ENCODE peak calls at places on chromosomes 5 and 9, in four cellular contexts. One of them, this sample, is unnamed.

GRCh38 chr9:109020113-109020512 is 6.8 kb upstream of the CTNNAL1 start:
- DNase-seq in RWPE2: no peak
- DNase-seq in NB4: no peak
- DNase-seq in GM12865: no peak
- DNase-seq in this sample: no peak

GRCh38 chr5:98927242-98927987 is 1.4 kb downstream of the CHD1 start:
- DNase-seq in GM12865: peak
- DNase-seq in RWPE2: no peak
- DNase-seq in NB4: peak
- DNase-seq in this sample: no peak

GRCh38 chr9:4145482-4145881 is 154.4 kb downstream of the GLIS3 start:
- DNase-seq in RWPE2: no peak
- DNase-seq in GM12865: no peak
- DNase-seq in NB4: no peak
- DNase-seq in this sample: no peak

GRCh38 chr9:33114746-33115145 is 38.3 kb upstream of the SMU1 start:
- DNase-seq in RWPE2: no peak
- DNase-seq in NB4: no peak
- DNase-seq in GM12865: no peak
- DNase-seq in this sample: no peak

GRCh38 chr5:55533806-55534435 is 843 bp downstream of the PLPP1 start:
- DNase-seq in RWPE2: no peak
- DNase-seq in NB4: no peak
- DNase-seq in GM12865: peak
- DNase-seq in this sample: no peak

GRCh38 chr5:1162729-1163128 is 38.7 kb upstream of the SLC6A19 start:
- DNase-seq in GM12865: no peak
- DNase-seq in NB4: peak
- DNase-seq in RWPE2: peak
- DNase-seq in this sample: no peak

GRCh38 chr9:85521331-85522197 is 220.2 kb downstream of the AGTPBP1 start:
- DNase-seq in GM12865: no peak
- DNase-seq in RWPE2: no peak
- DNase-seq in NB4: no peak
- DNase-seq in this sample: no peak

GRCh38 chr9:91162311-91162710 is 199.4 kb downstream of the AUH start:
- DNase-seq in GM12865: no peak
- DNase-seq in RWPE2: no peak
- DNase-seq in NB4: peak
- DNase-seq in this sample: no peak

GRCh38 chr9:38329980-38330379 is 62.5 kb upstream of the ALDH1B1 start:
- DNase-seq in NB4: no peak
- DNase-seq in RWPE2: no peak
- DNase-seq in GM12865: no peak
- DNase-seq in this sample: no peak

GRCh38 chr9:101388507-101388993 is 3.7 kb upstream of the BAAT start:
- DNase-seq in NB4: peak
- DNase-seq in RWPE2: no peak
- DNase-seq in GM12865: no peak
- DNase-seq in this sample: no peak

GRCh38 chr5:56817306-56817986 is 2.1 kb downstream of the MAP3K1 start:
- DNase-seq in GM12865: no peak
- DNase-seq in NB4: no peak
- DNase-seq in RWPE2: no peak
- DNase-seq in this sample: no peak

GRCh38 chr5:102807878-102808502 is 52.9 kb downstream of the PAM start:
- DNase-seq in GM12865: no peak
- DNase-seq in NB4: no peak
- DNase-seq in RWPE2: no peak
- DNase-seq in this sample: no peak

GRCh38 chr9:83056180-83056579 is 6.8 kb downstream of the RASEF start:
- DNase-seq in GM12865: no peak
- DNase-seq in NB4: no peak
- DNase-seq in RWPE2: no peak
- DNase-seq in this sample: no peak
- TF ChIP-seq CTCF in GM12865: no peak
- TF ChIP-seq CTCF in NB4: no peak
- TF ChIP-seq CTCF in RWPE2: no peak
- TF ChIP-seq CTCF in this sample: no peak

GRCh38 chr9:134421888-134422287 is 95.6 kb downstream of the RXRA start:
- DNase-seq in NB4: no peak
- DNase-seq in RWPE2: no peak
- DNase-seq in GM12865: no peak
- DNase-seq in this sample: no peak

GRCh38 chr9:134419684-134420076 is 93.4 kb downstream of the RXRA start:
- DNase-seq in GM12865: no peak
- DNase-seq in NB4: no peak
- DNase-seq in RWPE2: no peak
- DNase-seq in this sample: no peak

GRCh38 chr9:134418986-134419683 is 92.9 kb downstream of the RXRA start:
- DNase-seq in RWPE2: no peak
- DNase-seq in NB4: no peak
- DNase-seq in GM12865: no peak
- DNase-seq in this sample: no peak

GRCh38 chr9:134420974-134421432 is 94.7 kb downstream of the RXRA start:
- DNase-seq in NB4: no peak
- DNase-seq in GM12865: no peak
- DNase-seq in RWPE2: no peak
- DNase-seq in this sample: no peak

GRCh38 chr9:134420281-134420835 is 94.1 kb downstream of the RXRA start:
- DNase-seq in NB4: no peak
- DNase-seq in RWPE2: no peak
- DNase-seq in GM12865: no peak
- DNase-seq in this sample: no peak
- H3K4me3 ChIP-seq in NB4: no peak
- H3K4me3 ChIP-seq in RWPE2: no peak
- H3K4me3 ChIP-seq in GM12865: no peak
- H3K4me3 ChIP-seq in this sample: no peak

DNA sequence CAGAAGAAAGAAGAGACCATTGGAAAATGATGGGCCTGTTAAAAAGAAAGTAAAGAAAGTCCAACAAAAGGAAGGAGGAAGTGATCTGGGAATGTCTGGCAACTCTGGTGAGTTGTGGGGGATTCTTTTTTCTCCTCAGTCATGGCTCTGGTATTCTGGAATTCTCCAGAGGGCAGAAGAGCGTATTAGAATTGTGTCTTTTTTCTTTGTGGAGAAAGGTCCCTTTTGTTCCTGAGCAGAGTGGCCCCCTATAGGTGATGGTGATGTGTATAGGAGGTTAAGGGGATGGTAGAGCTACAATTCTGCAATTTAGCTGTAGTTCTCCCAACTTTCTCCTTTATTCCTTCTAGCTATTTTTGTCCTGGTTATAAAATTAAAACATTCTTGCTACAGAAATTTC is 1.6 kb upstream of the DHFR start:
- DNase-seq in NB4: peak
- DNase-seq in RWPE2: no peak
- DNase-seq in GM12865: no peak
- DNase-seq in this sample: no peak
- TF ChIP-seq CTCF in NB4: no peak
- TF ChIP-seq CTCF in RWPE2: peak
- TF ChIP-seq CTCF in GM12865: peak
- TF ChIP-seq CTCF in this sample: no peak

GRCh38 chr9:122371851-122372250 is 1.0 kb downstream of the PTGS1 start:
- DNase-seq in RWPE2: no peak
- DNase-seq in GM12865: no peak
- DNase-seq in NB4: no peak
- DNase-seq in this sample: no peak
- H3K4me3 ChIP-seq in RWPE2: no peak
- H3K4me3 ChIP-seq in GM12865: no peak
- H3K4me3 ChIP-seq in NB4: no peak
- H3K4me3 ChIP-seq in this sample: no peak

DNA sequence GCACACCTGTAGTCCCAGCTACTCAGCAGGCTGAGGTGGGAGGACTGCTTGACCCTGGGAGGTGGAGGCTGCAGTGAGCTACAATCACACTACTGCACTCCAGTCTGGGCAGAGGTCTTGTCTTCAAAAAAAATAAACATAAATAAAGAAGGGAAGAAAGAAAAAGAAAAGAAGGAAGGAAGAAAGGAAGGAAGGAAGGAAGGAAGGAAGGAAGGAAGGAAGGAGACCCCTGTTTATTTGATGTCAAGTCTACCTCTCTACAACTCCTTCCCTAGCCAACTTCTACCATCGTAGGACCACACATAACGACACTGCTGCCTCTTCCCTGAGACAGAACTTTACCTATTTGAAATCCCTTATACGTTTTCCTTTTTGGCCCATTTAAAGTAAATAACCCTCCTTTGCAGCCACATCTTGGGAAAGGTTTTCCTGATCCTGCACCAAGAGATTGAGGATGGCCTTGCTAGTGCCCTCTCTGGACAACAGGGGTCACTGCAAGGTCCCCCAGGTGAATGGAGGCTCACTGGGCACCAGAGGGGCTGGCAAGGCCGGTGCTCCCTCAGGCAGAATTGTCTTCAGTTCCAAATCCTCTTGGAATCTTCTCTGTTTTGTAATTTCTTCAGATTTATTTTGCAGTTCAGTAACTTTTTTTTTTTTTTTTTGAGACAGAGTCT is 10.5 kb downstream of the RPS14 start:
- DNase-seq in RWPE2: no peak
- DNase-seq in GM12865: no peak
- DNase-seq in NB4: peak
- DNase-seq in this sample: no peak
- TF ChIP-seq CTCF in RWPE2: peak
- TF ChIP-seq CTCF in GM12865: peak
- TF ChIP-seq CTCF in NB4: peak
- TF ChIP-seq CTCF in this sample: peak

GRCh38 chr5:95172659-95173058 is 112.2 kb downstream of the MCTP1 start:
- DNase-seq in RWPE2: no peak
- DNase-seq in GM12865: no peak
- DNase-seq in NB4: no peak
- DNase-seq in this sample: no peak

GRCh38 chr5:95181650-95182049 is 103.2 kb downstream of the MCTP1 start:
- DNase-seq in RWPE2: no peak
- DNase-seq in NB4: peak
- DNase-seq in GM12865: no peak
- DNase-seq in this sample: no peak

DNA sequence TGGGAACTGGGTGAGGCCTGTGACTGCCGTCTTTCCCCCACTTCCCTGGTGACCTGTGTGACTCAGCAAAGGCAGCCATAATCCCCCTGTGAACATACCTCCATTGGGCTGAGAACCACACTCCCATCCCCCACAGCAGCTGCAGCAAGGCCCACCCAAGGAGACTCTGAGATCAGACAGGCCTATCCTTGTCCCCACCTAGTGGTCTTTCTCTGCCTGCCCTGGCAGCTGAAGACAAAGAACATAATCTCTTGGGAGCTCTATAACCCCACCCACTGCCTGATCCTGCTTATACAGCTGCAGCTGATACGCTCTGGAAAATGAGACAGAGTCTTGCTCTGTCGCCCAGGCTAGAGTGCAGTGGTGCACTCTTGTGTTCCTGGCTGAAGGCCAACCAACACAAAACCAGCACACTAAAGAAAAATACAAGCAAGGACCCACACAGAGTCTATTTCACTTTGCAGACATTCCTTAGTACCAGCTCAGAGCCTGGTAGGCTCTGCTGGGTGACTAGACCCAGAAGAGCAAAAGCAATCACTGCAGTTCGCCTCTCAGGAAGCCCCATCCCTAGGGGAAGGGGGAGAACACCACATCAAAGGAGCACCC is 106.7 kb downstream of the MCTP1 start:
- DNase-seq in NB4: peak
- DNase-seq in GM12865: peak
- DNase-seq in RWPE2: no peak
- DNase-seq in this sample: no peak
- H3K4me3 ChIP-seq in NB4: no peak
- H3K4me3 ChIP-seq in GM12865: no peak
- H3K4me3 ChIP-seq in RWPE2: no peak
- H3K4me3 ChIP-seq in this sample: no peak